ENCODE peak calls at places on chromosomes 6 and 20, in four cellular contexts. B is H1, G is HepG2, Q is K562. E is an unnamed sample.

GRCh38 chr6:157790548-157791160 is 32.4 kb upstream of the SNX9 start:
- DNase-seq in B (no peak), Q (peak; percentile 66), G (no peak), E (no peak)

GRCh38 chr20:20204326-20204725 is 152.0 kb downstream of the CFAP61 start:
- DNase-seq in Q (no peak), B (no peak), G (no peak), E (no peak)

GRCh38 chr20:36181934-36182603 is 27.5 kb downstream of the EPB41L1 start:
- DNase-seq in G (peak; percentile 78), Q (peak; percentile 60), B (no peak), E (no peak)

GRCh38 chr6:43733471-43734293 is 36.3 kb upstream of the VEGFA start:
- DNase-seq in Q (no peak), G (no peak), B (no peak), E (no peak)

GRCh38 chr6:44010411-44011349 is 116.6 kb downstream of the MRPL14 start:
- DNase-seq in B (no peak), G (no peak), Q (no peak), E (no peak)

GRCh38 chr6:75205776-75206334 is at the start of gene COL12A1:
- DNase-seq in Q (no peak), B (peak; percentile 86), G (no peak), E (no peak)

GRCh38 chr6:83221302-83221701 is 28.1 kb downstream of the RWDD2A start:
- DNase-seq in B (no peak), G (no peak), Q (no peak), E (no peak)

GRCh38 chr6:124459268-124459667 is 503.0 kb upstream of the RNF217 start:
- DNase-seq in G (no peak), Q (no peak), B (no peak), E (no peak)

GRCh38 chr6:5541751-5542432 is 280.6 kb downstream of the FARS2 start:
- DNase-seq in G (no peak), Q (peak; percentile 64), B (no peak), E (no peak)

GRCh38 chr6:142566628-142567396 is 265.0 kb downstream of the ADGRG6 start:
- DNase-seq in B (peak; percentile 92), G (peak; percentile 64), Q (peak; percentile 74), E (peak; percentile 20)

GRCh38 chr6:135092724-135093123 is 38.1 kb upstream of the HBS1L start:
- DNase-seq in Q (no peak), B (no peak), G (no peak), E (no peak)

GRCh38 chr20:764255-764654 is 4.0 kb downstream of the SLC52A3 start:
- DNase-seq in Q (no peak), G (no peak), B (no peak), E (no peak)

GRCh38 chr20:40741507-40742106 is 52.6 kb upstream of the MAFB start:
- DNase-seq in G (peak; percentile 57), Q (peak; percentile 56), B (peak; percentile 76), E (peak; percentile 38)

GRCh38 chr6:72746276-72746675 is 124.4 kb downstream of the KCNQ5 start:
- DNase-seq in Q (no peak), G (no peak), B (no peak), E (no peak)

GRCh38 chr6:75824160-75824559 is 75.1 kb downstream of the MYO6 start:
- DNase-seq in G (no peak), Q (no peak), B (no peak), E (no peak)

GRCh38 chr6:4812068-4812467 is 35.9 kb downstream of the CDYL start:
- DNase-seq in Q (no peak), B (no peak), G (no peak), E (no peak)

GRCh38 chr6:51411726-51412125 is 593.1 kb downstream of the TFAP2B start:
- DNase-seq in Q (no peak), G (no peak), B (no peak), E (no peak)

GRCh38 chr20:49676581-49677291 is 36.9 kb downstream of the B4GALT5 start:
- DNase-seq in B (no peak), Q (peak; percentile 60), G (peak; percentile 50), E (no peak)

GRCh38 chr20:29740951-29741593 is 1516.4 kb upstream of the DEFB115 start:
- DNase-seq in Q (no peak), G (no peak), B (no peak), E (no peak)

GRCh38 chr20:57620274-57620990 is at the start of gene ZBP1:
- DNase-seq in G (no peak), B (peak; percentile 42), Q (no peak), E (peak; percentile 76)

GRCh38 chr6:27630727-27631613 is 158.1 kb upstream of the ZNF184 start:
- DNase-seq in G (peak; percentile 74), B (peak; percentile 98), Q (peak; percentile 94), E (no peak)

GRCh38 chr6:45423111-45423900 is 45.6 kb upstream of the SUPT3H start:
- DNase-seq in G (no peak), Q (no peak), B (peak; percentile 84), E (no peak)

GRCh38 chr6:109791301-109791700 is 100.2 kb downstream of the FIG4 start:
- DNase-seq in Q (peak; percentile 13), B (peak; percentile 55), G (no peak), E (no peak)

GRCh38 chr6:108947114-108947854 is 99.1 kb downstream of the ARMC2 start:
- DNase-seq in G (no peak), Q (no peak), B (no peak), E (no peak)

GRCh38 chr20:8156603-8157079 is 24.6 kb downstream of the PLCB1 start:
- DNase-seq in Q (no peak), G (peak; percentile 90), B (no peak), E (no peak)

GRCh38 chr6:140346461-140346860 is 972.0 kb upstream of the CITED2 start:
- DNase-seq in B (no peak), Q (no peak), G (no peak), E (no peak)

GRCh38 chr20:56202493-56203077 is 45.9 kb upstream of the MC3R start:
- DNase-seq in G (peak; percentile 13), Q (peak; percentile 17), B (no peak), E (no peak)

GRCh38 chr20:10696650-10697049 is 22.9 kb upstream of the JAG1 start:
- DNase-seq in G (peak; percentile 34), B (peak; percentile 87), Q (peak; percentile 33), E (no peak)

GRCh38 chr6:53282741-53283140 is 66.0 kb downstream of the ELOVL5 start:
- DNase-seq in Q (no peak), B (no peak), G (no peak), E (no peak)

GRCh38 chr6:5173862-5174643 is 86.7 kb downstream of the LYRM4 start:
- DNase-seq in Q (no peak), G (no peak), B (no peak), E (peak; percentile 31)

GRCh38 chr6:44062771-44063560 is 64.3 kb downstream of the MRPL14 start:
- DNase-seq in Q (peak; percentile 93), G (no peak), B (peak; percentile 95), E (no peak)

GRCh38 chr6:125325586-125325985 is 23.8 kb upstream of the HDDC2 start:
- DNase-seq in B (no peak), G (no peak), Q (no peak), E (no peak)

GRCh38 chr6:94859924-94860323 is 717.4 kb upstream of the MANEA start:
- DNase-seq in Q (no peak), G (no peak), B (no peak), E (no peak)

GRCh38 chr6:158467923-158468322 is 92.0 kb upstream of the TMEM181 start:
- DNase-seq in Q (no peak), B (peak; percentile 54), G (no peak), E (no peak)

GRCh38 chr20:46558511-46558959 is 8.1 kb upstream of the OCSTAMP start:
- DNase-seq in B (no peak), Q (no peak), G (peak; percentile 73), E (no peak)

GRCh38 chr20:50330504-50331313 is 140.1 kb downstream of the CEBPB start:
- DNase-seq in B (no peak), G (peak; percentile 79), Q (no peak), E (no peak)

GRCh38 chr20:59677586-59677985 is 73.2 kb downstream of the PHACTR3 start:
- DNase-seq in B (no peak), Q (no peak), G (no peak), E (no peak)

GRCh38 chr6:99841297-99841696 is 152.7 kb downstream of the MCHR2 start:
- DNase-seq in B (no peak), Q (no peak), G (no peak), E (no peak)

GRCh38 chr6:32108094-32108627 is 977 bp downstream of the TNXB start:
- DNase-seq in G (no peak), Q (peak; percentile 67), B (no peak), E (no peak)

GRCh38 chr6:32110632-32111031 is 1.5 kb upstream of the TNXB start:
- DNase-seq in Q (no peak), G (no peak), B (no peak), E (no peak)

GRCh38 chr6:32109765-32110160 is 625 bp upstream of the TNXB start:
- DNase-seq in Q (no peak), B (no peak), G (no peak), E (no peak)

GRCh38 chr6:32108727-32109113 is 418 bp downstream of the TNXB start:
- DNase-seq in G (no peak), B (no peak), Q (no peak), E (no peak)

DNA sequence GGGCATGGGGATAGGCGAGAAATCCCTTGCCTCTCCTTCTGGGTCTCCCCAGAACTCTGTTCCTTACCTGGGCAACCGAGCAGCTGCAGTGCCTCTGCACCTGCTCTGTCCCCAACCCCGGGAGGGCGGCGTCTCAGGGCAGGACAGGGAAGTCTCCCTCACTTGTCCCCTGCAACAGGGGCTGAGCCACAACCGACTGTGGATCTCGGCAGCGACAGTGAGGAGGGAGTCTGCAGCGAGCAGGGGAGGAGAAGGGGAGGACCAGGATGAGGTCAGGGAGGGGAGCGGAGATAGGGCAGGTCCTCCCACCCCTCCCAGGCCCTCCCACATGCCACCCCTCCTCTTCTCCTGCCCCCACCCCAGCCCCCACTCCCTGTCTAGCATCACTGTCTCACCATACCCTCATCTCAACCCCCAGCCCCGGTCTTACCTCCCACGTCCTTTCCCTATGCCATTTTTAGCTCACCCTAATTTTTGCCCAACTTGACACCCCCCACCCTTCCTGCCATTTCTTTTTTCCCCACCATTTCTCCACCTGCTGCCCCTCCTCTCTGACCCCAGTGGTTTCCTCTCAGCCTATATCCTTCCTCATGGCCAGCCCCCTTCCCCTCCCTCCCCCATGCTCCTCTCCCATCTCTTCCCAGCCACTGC is at the start of gene TNXB:
- DNase-seq in Q (peak; percentile 63), B (no peak), G (no peak), E (no peak)
- TF ChIP-seq POLR2AphosphoS5 in Q (no peak), B (no peak), G (no peak), E (no peak)

GRCh38 chr6:87155272-87155919 is at the start of gene ZNF292:
- DNase-seq in G (peak; percentile 93), B (peak; percentile 96), Q (peak; percentile 97), E (peak; percentile 78)
- TF ChIP-seq POLR2A in G (no peak), B (peak; percentile 85), Q (peak; percentile 72), E (peak; percentile 63)

GRCh38 chr6:112044196-112044595 is 9.7 kb upstream of the CCN6 start:
- DNase-seq in Q (no peak), G (no peak), B (no peak), E (no peak)
- TF ChIP-seq TAF1 in Q (no peak), G (no peak), B (no peak), E (no peak)

DNA sequence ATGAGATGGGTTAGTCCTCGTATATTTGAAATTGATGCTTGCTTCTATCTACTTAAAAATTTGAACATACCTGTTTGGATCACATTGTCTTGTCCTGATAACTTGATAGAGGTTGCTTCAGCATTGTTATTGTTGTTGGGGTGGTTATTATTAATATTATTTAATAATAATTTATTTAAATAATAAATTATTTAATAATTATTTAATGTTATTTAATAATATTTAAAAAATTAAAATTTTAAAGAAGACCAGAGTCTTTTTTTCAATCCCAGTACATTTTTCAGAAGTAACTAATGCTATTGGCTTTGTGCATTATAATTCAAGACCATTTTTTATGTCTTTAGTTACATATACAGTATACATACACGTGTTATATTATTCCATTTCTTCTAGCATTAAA is 116.6 kb upstream of the DUSP22 start:
- DNase-seq in B (no peak), G (no peak), Q (no peak), E (no peak)
- TF ChIP-seq POLR2AphosphoS5 in B (no peak), G (no peak), Q (no peak), E (no peak)